ENCODE peak calls at places on chromosomes 11 and 22, in eight cellular contexts. R is NCI-H510A treated with DMSO at 0.1 percent for 48 hours, Y is NCI-H1092, H is fibroblast of lung, T is NCI-H2081, G is cerebellar nuclear complex, F is GM10248, M is T-cell. K is an unnamed sample.

GRCh38 chr11:118251858-118252652 is at the start of gene MPZL3:
- DNase-seq in R (peak), Y (peak), H (peak), T (peak), G (peak), F (peak), M (peak), K (peak)

GRCh38 chr22:17514092-17514491 is 49.2 kb upstream of the SLC25A18 start:
- DNase-seq in R (no peak), Y (no peak), H (no peak), T (no peak), G (no peak), F (no peak), M (no peak), K (no peak)

GRCh38 chr11:47394322-47395224 is 13.8 kb upstream of the SLC39A13 start:
- DNase-seq in R (no peak), Y (no peak), H (no peak), T (no peak), G (no peak), F (peak), M (peak), K (no peak)

GRCh38 chr11:84793318-84793717 is 833.8 kb downstream of the DLG2 start:
- DNase-seq in R (no peak), Y (no peak), H (no peak), T (no peak), G (no peak), F (no peak), M (no peak), K (no peak)

GRCh38 chr11:126127284-126127845 is 64.7 kb upstream of the CDON start:
- DNase-seq in R (no peak), Y (no peak), H (no peak), T (no peak), G (no peak), F (no peak), M (no peak), K (no peak)

GRCh38 chr11:126138636-126139540 is 72.6 kb downstream of the RPUSD4 start:
- DNase-seq in R (no peak), Y (no peak), H (no peak), T (no peak), G (no peak), F (no peak), M (no peak), K (no peak)

GRCh38 chr11:97502201-97502600 is 1112.4 kb downstream of the JRKL start:
- DNase-seq in R (no peak), Y (no peak), H (peak), T (no peak), G (no peak), F (no peak), M (no peak), K (no peak)

GRCh38 chr11:13169709-13170108 is 107.9 kb upstream of the BMAL1 start:
- DNase-seq in R (no peak), Y (no peak), H (peak), T (no peak), G (no peak), F (no peak), M (no peak), K (no peak)

GRCh38 chr11:62889484-62890437 is 9.1 kb downstream of the SLC3A2 start:
- DNase-seq in R (no peak), Y (no peak), H (no peak), T (no peak), G (no peak), F (no peak), M (no peak), K (no peak)

GRCh38 chr11:5992604-5993251 is 5.9 kb upstream of the OR52L1 start:
- DNase-seq in R (no peak), Y (no peak), H (peak), T (peak), G (no peak), F (peak), M (no peak), K (no peak)

GRCh38 chr22:47166446-47167016 is 404.1 kb downstream of the TBC1D22A start:
- DNase-seq in R (peak), Y (no peak), H (no peak), T (no peak), G (peak), F (no peak), M (no peak), K (no peak)

GRCh38 chr11:63504933-63505586 is 824 bp upstream of the LGALS12 start:
- DNase-seq in R (no peak), Y (no peak), H (no peak), T (no peak), G (no peak), F (no peak), M (no peak), K (no peak)

GRCh38 chr11:72326151-72326842 is 82.3 kb upstream of the PHOX2A start:
- DNase-seq in R (no peak), Y (no peak), H (peak), T (no peak), G (no peak), F (no peak), M (no peak), K (no peak)

GRCh38 chr11:36508743-36509142 is 1.3 kb downstream of the TRAF6 start:
- DNase-seq in R (no peak), Y (no peak), H (no peak), T (no peak), G (no peak), F (no peak), M (no peak), K (no peak)

GRCh38 chr22:47072642-47072967 is 310.2 kb downstream of the TBC1D22A start:
- DNase-seq in R (no peak), Y (no peak), H (no peak), T (no peak), G (no peak), F (no peak), M (no peak), K (no peak)

GRCh38 chr22:23233746-23234408 is 53.6 kb downstream of the BCR start:
- DNase-seq in R (no peak), Y (no peak), H (peak), T (no peak), G (no peak), F (no peak), M (no peak), K (no peak)

GRCh38 chr22:37633693-37634504 is 5.6 kb upstream of the SH3BP1 start:
- DNase-seq in R (no peak), Y (peak), H (peak), T (peak), G (no peak), F (peak), M (peak), K (no peak)

GRCh38 chr22:19643448-19644313 is 70.6 kb upstream of the SEPTIN5 start:
- DNase-seq in R (no peak), Y (no peak), H (no peak), T (no peak), G (no peak), F (no peak), M (no peak), K (no peak)

GRCh38 chr11:3712274-3712673 is 41.1 kb upstream of the CHRNA10 start:
- DNase-seq in R (no peak), Y (no peak), H (no peak), T (no peak), G (no peak), F (no peak), M (no peak), K (no peak)

GRCh38 chr22:31861226-31861840 is 83.0 kb upstream of the YWHAH start:
- DNase-seq in R (no peak), Y (no peak), H (no peak), T (no peak), G (no peak), F (no peak), M (no peak), K (no peak)

GRCh38 chr22:36191106-36191836 is 10.3 kb downstream of the APOL4 start:
- DNase-seq in R (no peak), Y (no peak), H (peak), T (no peak), G (no peak), F (no peak), M (no peak), K (no peak)

GRCh38 chr22:28440517-28441366 is 238.9 kb downstream of the TTC28 start:
- DNase-seq in R (no peak), Y (no peak), H (peak), T (no peak), G (no peak), F (no peak), M (no peak), K (no peak)

GRCh38 chr22:44891293-44891747 is 118.5 kb downstream of the PHF21B start:
- DNase-seq in R (no peak), Y (no peak), H (no peak), T (no peak), G (no peak), F (no peak), M (no peak), K (no peak)

GRCh38 chr22:29820941-29821789 is 16.9 kb downstream of the ASCC2 start:
- DNase-seq in R (peak), Y (no peak), H (peak), T (no peak), G (no peak), F (peak), M (no peak), K (no peak)

GRCh38 chr11:22657101-22657694 is 9.2 kb upstream of the GAS2 start:
- DNase-seq in R (no peak), Y (no peak), H (no peak), T (no peak), G (no peak), F (peak), M (no peak), K (no peak)

GRCh38 chr11:34640050-34640971 is 19.4 kb downstream of the EHF start:
- DNase-seq in R (no peak), Y (no peak), H (no peak), T (no peak), G (no peak), F (peak), M (no peak), K (no peak)

GRCh38 chr22:44825310-44826150 is 73.2 kb downstream of the ARHGAP8 start:
- DNase-seq in R (no peak), Y (no peak), H (no peak), T (no peak), G (no peak), F (no peak), M (no peak), K (no peak)

GRCh38 chr11:123561046-123561781 is 93.2 kb downstream of the SCN3B start:
- DNase-seq in R (no peak), Y (peak), H (peak), T (peak), G (peak), F (no peak), M (no peak), K (no peak)

GRCh38 chr22:24156146-24156914 is 25.0 kb upstream of the SUSD2 start:
- DNase-seq in R (no peak), Y (peak), H (peak), T (no peak), G (no peak), F (peak), M (peak), K (no peak)

GRCh38 chr22:20654343-20655208 is 119.3 kb upstream of the SERPIND1 start:
- DNase-seq in R (no peak), Y (no peak), H (no peak), T (no peak), G (no peak), F (no peak), M (no peak), K (no peak)

GRCh38 chr11:78230161-78230877 is 41.6 kb downstream of the USP35 start:
- DNase-seq in R (peak), Y (no peak), H (no peak), T (no peak), G (no peak), F (no peak), M (no peak), K (no peak)

K was measured in NCI-H2107.